ENCODE peak calls at places on chromosomes 7 and 10, in seven cellular contexts. R is cardiac muscle cell, V is ovary, Z is IMR-90, X is pancreas, C is WERI-Rb-1, U is ascending aorta. B is an unnamed sample. For H3K27me3, the result is how much of the 10 kb centered on the place peaks cover.

GRCh38 chr10:72105675-72106074 is 17.3 kb upstream of the SPOCK2 start:
- DNase-seq in U (no peak), Z (no peak), X (no peak), V (no peak), R (no peak), C (no peak), B (no peak)

GRCh38 chr7:67475293-67475692 is 478.7 kb downstream of the TYW1 start:
- DNase-seq in X (no peak), C (no peak), Z (no peak), V (no peak), R (no peak), U (no peak), B (no peak)

GRCh38 chr7:57388761-57389160 is 61.2 kb upstream of the ZNF716 start:
- DNase-seq in V (no peak), U (no peak), Z (no peak), X (no peak), R (no peak), C (no peak), B (no peak)

GRCh38 chr10:121217331-121217730 is 366.2 kb downstream of the WDR11 start:
- DNase-seq in U (no peak), C (no peak), V (no peak), R (no peak), X (no peak), Z (no peak), B (no peak)

GRCh38 chr10:128469515-128469914 is 343.3 kb upstream of the MKI67 start:
- DNase-seq in C (peak), V (no peak), R (no peak), U (no peak), X (no peak), Z (no peak), B (no peak)

GRCh38 chr7:29946428-29947186 is 43.0 kb downstream of the SCRN1 start:
- DNase-seq in X (no peak), V (peak), R (peak), Z (no peak), C (peak), U (no peak), B (no peak)

GRCh38 chr10:77505431-77506334 is 131.9 kb downstream of the KCNMA1 start:
- DNase-seq in V (no peak), R (peak), Z (peak), C (no peak), U (no peak), X (no peak), B (no peak)

GRCh38 chr7:23469150-23469960 is 936 bp downstream of the IGF2BP3 start:
- DNase-seq in U (no peak), V (no peak), X (peak), C (no peak), Z (no peak), R (peak), B (no peak)

GRCh38 chr10:104835422-104835821 is 194.3 kb downstream of the SORCS3 start:
- DNase-seq in U (no peak), X (no peak), R (no peak), Z (no peak), C (no peak), V (no peak), B (no peak)
- H3K27me3 ChIP-seq in U (under half), X (under half), R (under half), Z (under half), C (under half), V (under half), B (under half)

GRCh38 chr10:103709341-103709920 is 145.9 kb downstream of the SH3PXD2A start:
- DNase-seq in R (peak), V (no peak), Z (peak), X (no peak), C (no peak), U (no peak), B (no peak)

GRCh38 chr10:103712146-103712545 is 143.2 kb downstream of the SH3PXD2A start:
- DNase-seq in V (no peak), R (no peak), C (no peak), U (no peak), X (no peak), Z (no peak), B (no peak)

GRCh38 chr10:103710490-103710889 is 144.9 kb downstream of the SH3PXD2A start:
- DNase-seq in V (no peak), Z (no peak), X (no peak), R (no peak), C (no peak), U (no peak), B (no peak)

GRCh38 chr10:103712898-103713498 is 142.4 kb downstream of the SH3PXD2A start:
- DNase-seq in C (peak), X (peak), R (peak), V (peak), U (peak), Z (peak), B (no peak)

DNA sequence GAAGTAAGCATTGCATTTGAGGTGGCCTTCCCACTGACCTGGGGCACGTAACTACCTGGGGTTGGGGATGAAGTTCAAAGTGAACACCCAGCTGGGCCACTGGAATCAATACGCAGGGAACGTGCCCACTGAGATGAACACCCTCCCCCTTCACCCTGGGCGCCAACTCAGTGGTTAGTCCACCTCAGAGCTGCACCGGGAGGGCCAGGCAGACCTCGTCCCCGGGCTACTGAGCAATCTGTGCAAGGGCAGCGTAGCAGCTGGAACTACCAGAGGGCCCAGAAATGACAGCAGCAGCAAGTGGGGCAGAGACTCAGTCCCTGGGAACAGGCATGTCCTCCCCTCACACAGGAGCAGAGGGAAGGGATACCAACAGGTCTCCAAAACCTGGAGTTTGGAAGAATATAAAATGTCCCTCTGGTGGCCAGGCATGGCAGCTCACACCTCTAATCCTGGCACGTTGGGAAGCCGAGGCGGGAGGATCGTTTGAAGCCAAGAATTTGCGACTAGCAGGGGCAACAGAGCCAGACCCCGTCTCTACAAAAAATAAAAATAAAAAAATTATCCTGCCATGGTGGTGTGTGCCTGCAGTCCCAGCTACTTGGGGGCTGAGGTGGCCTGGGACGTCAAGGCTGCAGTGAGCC is 143.9 kb downstream of the SH3PXD2A start:
- DNase-seq in U (no peak), C (no peak), X (no peak), R (no peak), Z (no peak), V (no peak), B (no peak)
- TF ChIP-seq CTCF in U (no peak), C (peak), X (no peak), R (peak), Z (no peak), V (no peak), B (no peak)

DNA sequence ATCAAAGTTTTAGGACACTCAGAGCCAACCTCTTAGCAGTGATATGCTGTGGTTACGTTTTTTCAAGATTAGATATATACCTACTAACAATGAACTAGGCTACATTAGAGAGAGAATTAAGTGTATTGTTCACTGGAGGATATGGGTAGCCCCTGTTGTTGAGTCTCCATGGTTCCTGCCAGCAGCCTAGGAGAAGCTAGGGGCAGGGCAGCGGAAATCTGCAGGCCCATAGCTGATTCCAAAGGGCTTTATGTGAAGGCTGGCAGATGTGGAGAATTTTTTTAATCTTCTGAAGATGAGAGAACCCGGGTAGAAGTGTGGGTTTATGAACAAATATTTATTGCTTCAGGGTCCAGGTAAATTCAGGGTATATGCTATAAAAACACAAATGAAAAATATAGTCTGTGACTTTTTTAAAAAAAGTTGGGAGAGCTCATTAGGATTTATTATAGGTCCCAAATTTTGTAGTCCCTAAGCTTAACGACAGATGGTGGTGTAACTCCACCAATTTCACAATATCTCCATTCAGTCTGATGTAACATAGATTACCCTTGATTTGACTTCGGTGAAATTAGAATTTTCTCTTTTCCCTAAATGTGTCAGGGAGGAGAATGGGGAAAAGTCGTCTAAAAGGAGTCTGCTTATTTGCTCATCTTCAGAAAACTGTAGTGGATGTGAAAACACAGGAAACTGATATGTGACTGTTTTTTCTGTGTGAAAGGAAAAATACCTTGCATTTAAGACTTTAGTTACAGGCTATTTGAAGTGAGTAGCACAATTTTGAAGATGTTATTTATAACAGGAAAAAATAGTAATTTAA is 163.0 kb upstream of the PPP1R3A start:
- DNase-seq in X (no peak), U (no peak), C (peak), V (no peak), R (peak), Z (peak), B (no peak)
- H3K27ac ChIP-seq in X (no peak), U (no peak), C (peak), V (no peak), R (no peak), Z (no peak), B (no peak)

DNA sequence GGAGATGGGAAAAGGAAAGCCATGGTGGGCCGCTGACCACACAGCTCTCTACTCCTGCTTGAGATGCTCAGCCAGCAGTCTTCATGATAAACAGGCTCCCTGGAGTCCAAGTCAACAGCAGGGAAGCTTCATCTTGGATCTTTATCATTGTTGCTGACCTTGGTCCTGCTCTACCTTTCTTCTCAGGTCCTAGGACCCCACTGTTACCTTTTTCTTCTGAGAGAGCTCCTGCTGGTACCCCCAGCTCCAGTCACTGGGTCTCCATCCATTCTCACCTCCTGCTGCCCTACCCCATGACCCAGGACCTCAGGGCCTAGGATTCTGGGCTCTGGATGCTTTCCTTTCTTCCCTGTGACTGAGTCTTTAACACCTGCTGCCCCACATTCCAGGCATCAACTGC is 5.2 kb upstream of the CRTAC1 start:
- DNase-seq in Z (no peak), U (no peak), R (no peak), V (no peak), X (no peak), C (no peak), B (no peak)
- H3K27me3 ChIP-seq in Z (half or more), U (under half), R (half or more), V (under half), X (under half), C (under half), B (under half)

GRCh38 chr7:151518105-151518780 is 1.5 kb downstream of the RHEB start:
- DNase-seq in R (peak), Z (peak), V (peak), U (peak), X (peak), C (peak), B (no peak)
- TF ChIP-seq CTCF in R (no peak), Z (peak), V (no peak), U (no peak), X (no peak), C (peak), B (no peak)